ENCODE peak calls at places on chromosomes 13 and 19, in four cellular contexts. A is left ventricle myocardium inferior, L is heart left ventricle, U is aorta. Z is an unnamed sample. For H3K9me3, the result is how much of the 10 kb centered on the place peaks cover.

GRCh38 chr13:71864981-71865857 is 1.8 kb downstream of the DACH1 start:
- DNase-seq in L (peak), A (peak), U (peak), Z (no peak)

GRCh38 chr19:35704218-35704617 is at the start of gene ZBTB32:
- DNase-seq in U (no peak), A (no peak), L (peak), Z (no peak)

GRCh38 chr13:52348983-52349780 is 56.8 kb downstream of the THSD1 start:
- DNase-seq in L (no peak), U (no peak), A (no peak), Z (no peak)

GRCh38 chr13:110509478-110509926 is 52.0 kb downstream of the RAB20 start:
- DNase-seq in L (no peak), A (no peak), U (no peak), Z (no peak)

GRCh38 chr13:23615677-23616076 is 45.5 kb downstream of the TNFRSF19 start:
- DNase-seq in A (no peak), U (no peak), L (no peak), Z (no peak)

GRCh38 chr13:21673592-21674270 is 2.9 kb downstream of the FGF9 start:
- DNase-seq in A (peak), L (peak), U (no peak), Z (peak)

GRCh38 chr19:58558066-58558622 is at the start of gene UBE2M:
- DNase-seq in L (peak), A (peak), U (peak), Z (peak)

GRCh38 chr13:66994097-66994496 is 236.0 kb downstream of the PCDH9 start:
- DNase-seq in A (peak), L (peak), U (peak), Z (no peak)

GRCh38 chr19:48596679-48597465 is 9.7 kb upstream of the SPACA4 start:
- DNase-seq in U (no peak), A (no peak), L (no peak), Z (peak)

GRCh38 chr19:9939301-9939913 is 3.1 kb upstream of the OLFM2 start:
- DNase-seq in A (no peak), L (no peak), U (no peak), Z (no peak)

GRCh38 chr19:13215572-13216380 is 65.6 kb downstream of the IER2 start:
- DNase-seq in A (no peak), U (no peak), L (no peak), Z (peak)

GRCh38 chr19:32201211-32201610 is 144.2 kb upstream of the ZNF507 start:
- DNase-seq in L (no peak), U (no peak), A (no peak), Z (no peak)

GRCh38 chr13:75049936-75050335 is 432.0 kb downstream of the TBC1D4 start:
- DNase-seq in L (no peak), U (no peak), A (no peak), Z (no peak)

GRCh38 chr19:10006335-10006708 is 4.0 kb downstream of the COL5A3 start:
- DNase-seq in L (peak), U (no peak), A (peak), Z (no peak)

GRCh38 chr19:49450405-49450804 is 1.2 kb downstream of the PIH1D1 start:
- DNase-seq in A (no peak), U (no peak), L (no peak), Z (no peak)

GRCh38 chr19:2775556-2776430 is 7.3 kb downstream of the SGTA start:
- DNase-seq in A (peak), L (peak), U (peak), Z (peak)

GRCh38 chr13:109043561-109044075 is 414.2 kb downstream of the MYO16 start:
- DNase-seq in U (no peak), A (no peak), L (no peak), Z (no peak)

GRCh38 chr13:60696602-60697001 is 299.6 kb downstream of the TDRD3 start:
- DNase-seq in L (no peak), A (no peak), U (no peak), Z (no peak)

GRCh38 chr13:88014527-88014926 is 343.4 kb downstream of the SLITRK5 start:
- DNase-seq in U (no peak), L (no peak), A (no peak), Z (no peak)

GRCh38 chr13:61838568-61838967 is 422.9 kb upstream of the PCDH20 start:
- DNase-seq in L (no peak), A (no peak), U (no peak), Z (no peak)

GRCh38 chr19:2058570-2059421 is 7.8 kb upstream of the MKNK2 start:
- DNase-seq in U (no peak), L (no peak), A (no peak), Z (no peak)

GRCh38 chr13:19794552-19795143 is 11.9 kb upstream of the PSPC1 start:
- DNase-seq in L (no peak), A (no peak), U (no peak), Z (no peak)

GRCh38 chr13:33870046-33870668 is 52.2 kb downstream of the RFC3 start:
- DNase-seq in L (no peak), U (no peak), A (no peak), Z (no peak)

GRCh38 chr19:3586124-3586626 is 897 bp downstream of the GIPC3 start:
- DNase-seq in L (no peak), U (no peak), A (no peak), Z (no peak)

GRCh38 chr19:43743059-43743458 is 11.7 kb downstream of the SMG9 start:
- DNase-seq in U (no peak), A (no peak), L (no peak), Z (no peak)

GRCh38 chr13:31538067-31539042 is 201.0 kb upstream of the RXFP2 start:
- DNase-seq in A (no peak), U (no peak), L (no peak), Z (no peak)

GRCh38 chr13:114130131-114130707 is 2.2 kb downstream of the RASA3 start:
- DNase-seq in L (no peak), A (no peak), U (peak), Z (no peak)

GRCh38 chr13:25378528-25378927 is 6.8 kb downstream of the ATP8A2 start:
- DNase-seq in L (peak), A (no peak), U (no peak), Z (no peak)

GRCh38 chr13:97241761-97242160 is 19.6 kb downstream of the MBNL2 start:
- DNase-seq in U (no peak), A (no peak), L (no peak), Z (no peak)

GRCh38 chr13:95713651-95714050 is 36.7 kb downstream of the DNAJC3 start:
- DNase-seq in U (no peak), A (no peak), L (no peak), Z (no peak)

GRCh38 chr13:114064516-114065140 is 67.8 kb downstream of the RASA3 start:
- DNase-seq in U (peak), A (peak), L (no peak), Z (no peak)

GRCh38 chr13:39362652-39363390 is 240.2 kb downstream of the LHFPL6 start:
- DNase-seq in L (no peak), U (no peak), A (no peak), Z (no peak)

GRCh38 chr13:74272826-74273225 is 138.6 kb upstream of the KLF12 start:
- DNase-seq in A (no peak), U (no peak), L (no peak), Z (no peak)

GRCh38 chr13:50543767-50544166 is 299.7 kb downstream of the DLEU7 start:
- DNase-seq in A (no peak), U (peak), L (no peak), Z (no peak)

DNA sequence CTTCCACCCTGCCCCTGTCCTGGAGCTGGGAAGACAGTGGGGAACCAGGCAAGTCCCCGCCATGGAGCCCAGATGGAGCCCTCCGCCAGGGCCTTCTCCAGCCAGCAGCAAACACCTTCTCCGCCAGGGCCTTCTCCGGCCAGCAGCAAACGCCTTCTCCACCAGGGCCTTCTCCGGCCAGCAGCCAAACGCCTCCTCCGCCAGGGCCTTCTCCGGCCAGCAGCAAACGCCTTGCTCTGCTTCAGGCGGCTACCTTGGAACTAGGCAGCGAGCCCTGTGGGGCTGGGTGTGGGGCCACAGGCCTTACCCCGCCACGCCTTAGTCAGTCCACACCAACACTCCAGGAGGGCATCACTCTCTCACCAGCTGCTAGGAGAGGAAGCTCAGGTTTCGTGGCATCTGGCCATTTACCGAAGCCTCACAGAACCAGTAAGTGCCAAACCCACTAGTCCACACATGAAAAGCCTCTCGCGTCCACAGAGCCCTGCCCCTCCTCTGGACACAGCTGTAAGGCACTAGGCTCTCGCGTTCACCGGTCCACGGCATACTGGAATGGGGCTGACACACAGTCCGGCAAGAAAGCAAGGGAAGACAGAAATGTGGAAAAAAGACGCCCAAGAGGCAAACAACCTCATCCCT is 41.0 kb downstream of the MLLT1 start:
- DNase-seq in U (peak), A (peak), L (peak), Z (no peak)
- H3K4me3 ChIP-seq in U (no peak), A (peak), L (peak), Z (no peak)

GRCh38 chr19:19109601-19110000 is 28.7 kb downstream of the TMEM161A start:
- DNase-seq in U (no peak), A (no peak), L (no peak), Z (no peak)
- H3K27ac ChIP-seq in U (no peak), A (no peak), L (peak), Z (no peak)

GRCh38 chr19:34588249-34588648 is 88.7 kb downstream of the SCGB2B2 start:
- DNase-seq in L (no peak), U (no peak), A (no peak), Z (no peak)
- H3K9me3 ChIP-seq in L (under half), U (under half), A (under half), Z (under half)

GRCh38 chr13:28650284-28650683 is 8.6 kb upstream of the POMP start:
- DNase-seq in L (no peak), U (no peak), A (no peak), Z (no peak)
- H3K4me3 ChIP-seq in L (no peak), U (no peak), A (no peak), Z (no peak)

GRCh38 chr19:6109947-6110346 is 353 bp downstream of the RFX2 start:
- DNase-seq in U (no peak), L (no peak), A (peak), Z (no peak)
- H3K27ac ChIP-seq in U (peak), L (peak), A (peak), Z (peak)

DNA sequence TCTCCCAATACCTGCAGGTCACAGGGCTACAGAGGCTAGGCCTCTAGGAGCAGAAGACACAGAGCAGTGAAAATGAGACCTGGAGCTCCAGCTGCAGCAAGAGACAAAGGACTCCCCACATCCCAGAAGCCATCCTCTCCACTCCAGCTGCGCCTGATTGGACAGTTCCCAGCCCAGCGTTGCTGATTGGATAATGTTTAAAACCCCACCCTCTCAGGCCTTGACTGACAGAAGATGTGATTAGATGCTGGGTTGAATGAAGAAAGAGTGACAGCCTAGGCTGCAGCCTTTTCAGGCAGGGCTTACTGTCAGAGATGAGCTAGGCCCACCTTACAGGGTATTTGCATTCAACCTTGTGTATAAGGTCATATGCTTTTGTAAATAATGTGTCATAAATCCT is 59.4 kb downstream of the ZNF708 start:
- DNase-seq in U (no peak), A (no peak), L (no peak), Z (no peak)
- H3K9me3 ChIP-seq in U (under half), A (under half), L (under half), Z (under half)

Z was measured in CD4-positive, alpha-beta memory T cell.